ENCODE peak calls at places on chromosomes 3 and 15, in seven cellular contexts. I is heart left ventricle; O is A673; M is A549; B is right lobe of liver; X is CD8-positive, alpha-beta T cell; V is OCI-LY7. R is an unnamed sample. For H3K4me1, the result is how much of the 10 kb centered on the place peaks cover.

GRCh38 chr3:181729071-181729915 is 17.6 kb downstream of the SOX2 start:
- DNase-seq in I (no peak), O (no peak), M (no peak), B (no peak), X (no peak), V (no peak), R (no peak)

GRCh38 chr15:34259557-34259956 is 34.7 kb downstream of the EMC4 start:
- DNase-seq in I (no peak), O (no peak), M (no peak), B (no peak), X (no peak), V (no peak), R (peak)

GRCh38 chr15:70563561-70564095 is 199.7 kb downstream of the UACA start:
- DNase-seq in I (no peak), O (no peak), M (no peak), B (no peak), X (no peak), V (no peak), R (no peak)

GRCh38 chr15:62063851-62064635 is 2.7 kb upstream of the C2CD4A start:
- DNase-seq in I (no peak), O (no peak), M (peak), B (no peak), X (no peak), V (no peak), R (peak)

GRCh38 chr3:178623666-178624255 is 87.5 kb downstream of the KCNMB2 start:
- DNase-seq in I (no peak), O (peak), M (no peak), B (no peak), X (no peak), V (no peak), R (no peak)

GRCh38 chr15:97037080-97037479 is 706.6 kb downstream of the NR2F2 start:
- DNase-seq in I (no peak), O (no peak), M (no peak), B (no peak), X (no peak), V (no peak), R (no peak)

GRCh38 chr3:97871206-97871605 is 49.4 kb downstream of the CRYBG3 start:
- DNase-seq in I (no peak), O (no peak), M (no peak), B (no peak), X (no peak), V (no peak), R (no peak)

GRCh38 chr3:14206548-14207177 is 28.0 kb downstream of the LSM3 start:
- DNase-seq in I (no peak), O (no peak), M (no peak), B (no peak), X (no peak), V (peak), R (no peak)

GRCh38 chr3:8854656-8855055 is 85.2 kb upstream of the OXTR start:
- DNase-seq in I (no peak), O (no peak), M (no peak), B (no peak), X (no peak), V (no peak), R (no peak)

GRCh38 chr3:197376020-197376419 is 77.6 kb upstream of the DLG1 start:
- DNase-seq in I (no peak), O (no peak), M (no peak), B (no peak), X (no peak), V (no peak), R (no peak)

GRCh38 chr3:122609798-122610559 is 32.5 kb downstream of the PARP15 start:
- DNase-seq in I (no peak), O (peak), M (peak), B (no peak), X (no peak), V (no peak), R (no peak)

GRCh38 chr15:95278532-95279265 is 1047.3 kb downstream of the MCTP2 start:
- DNase-seq in I (no peak), O (no peak), M (no peak), B (no peak), X (no peak), V (no peak), R (no peak)

GRCh38 chr3:181292984-181293383 is 303.4 kb upstream of the DNAJC19 start:
- DNase-seq in I (no peak), O (peak), M (no peak), B (no peak), X (no peak), V (no peak), R (peak)

GRCh38 chr3:66260431-66260830 is 39.6 kb downstream of the SLC25A26 start:
- DNase-seq in I (no peak), O (no peak), M (no peak), B (no peak), X (no peak), V (no peak), R (no peak)

GRCh38 chr15:34657469-34658127 is 74.1 kb upstream of the GOLGA8B start:
- DNase-seq in I (no peak), O (no peak), M (no peak), B (no peak), X (no peak), V (no peak), R (no peak)

GRCh38 chr3:8954938-8955763 is 8.1 kb downstream of the RAD18 start:
- DNase-seq in I (no peak), O (no peak), M (no peak), B (no peak), X (no peak), V (peak), R (peak)

GRCh38 chr3:36674816-36675215 is 89.5 kb downstream of the DCLK3 start:
- DNase-seq in I (no peak), O (no peak), M (no peak), B (no peak), X (no peak), V (no peak), R (no peak)

GRCh38 chr3:10940106-10940505 is 52.4 kb upstream of the SLC6A1 start:
- DNase-seq in I (no peak), O (no peak), M (no peak), B (peak), X (no peak), V (no peak), R (no peak)

GRCh38 chr3:123780656-123781055 is 103.5 kb downstream of the MYLK start:
- DNase-seq in I (no peak), O (no peak), M (no peak), B (no peak), X (no peak), V (no peak), R (no peak)

GRCh38 chr3:10226293-10226692 is 22.0 kb upstream of the TATDN2 start:
- DNase-seq in I (no peak), O (no peak), M (no peak), B (no peak), X (no peak), V (peak), R (no peak)

GRCh38 chr3:194540268-194540937 is 53.6 kb upstream of the ATP13A3 start:
- DNase-seq in I (no peak), O (no peak), M (no peak), B (no peak), X (peak), V (no peak), R (no peak)

GRCh38 chr3:46662771-46663551 is 30.5 kb downstream of the ALS2CL start:
- DNase-seq in I (no peak), O (peak), M (no peak), B (peak), X (no peak), V (no peak), R (peak)

GRCh38 chr15:77510066-77511044 is 89.7 kb downstream of the HMG20A start:
- DNase-seq in I (no peak), O (no peak), M (no peak), B (no peak), X (no peak), V (no peak), R (no peak)

GRCh38 chr15:62606376-62607164 is 436.0 kb upstream of the TPM1 start:
- DNase-seq in I (no peak), O (no peak), M (peak), B (no peak), X (no peak), V (no peak), R (no peak)

DNA sequence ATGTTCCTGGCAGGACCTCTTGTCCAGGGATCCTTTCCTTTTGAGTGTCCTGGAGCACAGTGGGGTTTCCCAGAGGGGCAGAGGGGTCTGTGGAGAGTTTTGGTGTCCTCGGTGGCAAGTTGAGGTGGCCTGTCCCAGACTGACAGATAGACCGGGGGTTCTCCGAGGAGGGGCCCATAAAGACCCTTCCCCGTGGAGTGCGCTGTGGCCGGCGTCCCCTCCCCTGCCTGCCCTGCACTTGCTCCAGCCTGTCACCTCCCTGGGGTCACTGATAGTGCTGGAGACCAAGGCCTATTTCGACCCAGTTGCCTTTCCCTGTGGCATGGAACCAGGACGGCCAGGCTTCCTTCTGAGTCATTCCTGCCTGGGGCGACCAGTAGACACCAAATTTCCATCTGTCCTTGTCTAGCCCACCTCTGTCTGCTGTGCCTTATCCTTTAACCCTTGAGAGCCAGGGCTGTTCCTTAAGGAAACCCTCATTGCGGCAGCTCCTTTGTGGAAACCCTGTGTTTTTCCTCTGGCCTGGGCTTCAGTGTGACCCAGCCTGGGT is 2.9 kb downstream of the MUC4 start:
- DNase-seq in I (no peak), O (no peak), M (no peak), B (no peak), X (no peak), V (no peak), R (no peak)
- H3K4me1 ChIP-seq in I (under half), O (under half), M (under half), B (under half), X (under half), V (under half), R (under half)

GRCh38 chr3:50319872-50320625 is 2.5 kb downstream of the HYAL2 start:
- DNase-seq in I (no peak), O (no peak), M (no peak), B (no peak), X (no peak), V (no peak), R (no peak)
- TF ChIP-seq CTCF in I (no peak), O (no peak), M (no peak), B (no peak), X (no peak), V (no peak), R (no peak)

DNA sequence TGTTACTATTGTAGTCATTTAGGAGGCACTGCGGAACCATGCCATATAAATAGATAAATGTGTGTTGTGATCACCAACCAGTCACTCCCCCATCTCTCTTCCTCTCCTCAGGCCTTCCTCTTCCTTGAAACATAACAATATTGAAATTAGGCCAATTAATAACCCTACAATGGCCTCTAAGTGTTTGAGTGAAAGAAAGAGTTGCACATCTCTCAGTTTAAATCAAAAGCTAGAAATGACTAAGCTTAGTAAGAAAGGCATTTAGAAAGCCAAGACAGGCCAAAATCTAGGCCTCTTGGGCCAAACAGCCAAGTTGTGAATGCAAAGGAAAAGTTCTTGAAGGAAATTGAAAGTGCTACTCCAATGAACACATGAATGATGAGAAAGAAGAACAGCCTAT is 8.1 kb upstream of the DNASE1L3 start:
- DNase-seq in I (no peak), O (no peak), M (no peak), B (no peak), X (no peak), V (no peak), R (no peak)
- H3K4me1 ChIP-seq in I (under half), O (under half), M (under half), B (under half), X (under half), V (under half), R (under half)

GRCh38 chr3:48918388-48919214 is at the start of gene ARIH2:
- DNase-seq in I (peak), O (peak), M (peak), B (peak), X (peak), V (peak), R (peak)
- TF ChIP-seq CTCF in I (peak), O (no peak), M (no peak), B (no peak), X (peak), V (peak), R (peak)

DNA sequence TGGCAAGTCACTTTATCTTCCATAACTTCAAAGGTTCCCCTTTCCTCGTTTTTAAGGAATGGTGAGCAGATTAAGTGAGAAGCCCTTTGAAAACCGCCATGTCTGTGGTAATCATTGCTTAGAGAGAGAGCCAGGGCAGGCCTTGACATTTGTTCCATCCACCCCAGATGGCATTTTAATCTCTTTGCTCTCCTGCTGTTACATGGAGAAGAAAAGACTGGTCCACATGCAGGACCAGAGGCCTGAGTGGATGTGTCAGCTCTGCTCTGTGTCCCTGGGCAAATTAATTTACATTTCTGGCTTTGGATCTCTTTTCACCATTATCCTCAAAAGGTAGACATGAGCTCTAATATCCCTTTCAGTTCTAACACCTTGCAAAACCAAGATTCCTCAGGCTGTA is 157.3 kb upstream of the LPP start:
- DNase-seq in I (no peak), O (no peak), M (no peak), B (no peak), X (no peak), V (no peak), R (no peak)
- H3K4me1 ChIP-seq in I (under half), O (under half), M (under half), B (under half), X (half or more), V (half or more), R (under half)

GRCh38 chr3:174958671-174959328 is 99.7 kb downstream of the NAALADL2 start:
- DNase-seq in I (no peak), O (no peak), M (no peak), B (no peak), X (no peak), V (no peak), R (no peak)
- TF ChIP-seq CTCF in I (no peak), O (no peak), M (no peak), B (no peak), X (no peak), V (no peak), R (no peak)

GRCh38 chr3:172513488-172513887 is 9.7 kb downstream of the TNFSF10 start:
- DNase-seq in I (no peak), O (no peak), M (no peak), B (no peak), X (no peak), V (no peak), R (peak)

GRCh38 chr3:172511783-172512357 is 11.4 kb downstream of the TNFSF10 start:
- DNase-seq in I (no peak), O (no peak), M (no peak), B (no peak), X (no peak), V (no peak), R (no peak)

GRCh38 chr3:172514678-172515077 is 8.6 kb downstream of the TNFSF10 start:
- DNase-seq in I (no peak), O (no peak), M (no peak), B (no peak), X (no peak), V (no peak), R (no peak)

GRCh38 chr3:172515130-172515918 is 7.9 kb downstream of the TNFSF10 start:
- DNase-seq in I (no peak), O (no peak), M (no peak), B (no peak), X (no peak), V (no peak), R (no peak)

GRCh38 chr3:172512363-172512762 is 10.9 kb downstream of the TNFSF10 start:
- DNase-seq in I (peak), O (no peak), M (no peak), B (peak), X (peak), V (peak), R (no peak)
- H3K4me1 ChIP-seq in I (under half), O (under half), M (under half), B (under half), X (under half), V (under half), R (under half)